ENCODE peak calls at places on chromosomes 3 and 15, in nine cellular contexts. One of them, this sample, is unnamed.

GRCh38 chr3:177483182-177483967 is 286.1 kb upstream of the TBL1XR1 start:
- DNase-seq in stimulated activated CD8-positive, alpha-beta memory T cell treated with anti-CD3 and anti-CD28 coated beads, Interleukin-4, amount 100 ng/mL, for 1 hour: no peak
- DNase-seq in SK-MEL-5: peak
- DNase-seq in A172: no peak
- DNase-seq in amygdala: no peak
- DNase-seq in stimulated activated CD4-positive, alpha-beta T cell treated with anti-CD3 and anti-CD28 coated beads, Interleukin-12 subunit alpha, Interleukin-12 subunit beta, amount 100 ng/mL, for 48 hours: no peak
- DNase-seq in H9: peak
- DNase-seq in activated CD8-positive, alpha-beta memory T cell treated with anti-CD3 and anti-CD28 coated beads for 4 hours: no peak
- DNase-seq in foreskin fibroblast: no peak
- DNase-seq in this sample: peak

GRCh38 chr15:98904466-98905048 is 103.0 kb downstream of the PGPEP1L start:
- DNase-seq in stimulated activated CD8-positive, alpha-beta memory T cell treated with anti-CD3 and anti-CD28 coated beads, Interleukin-4, amount 100 ng/mL, for 1 hour: no peak
- DNase-seq in SK-MEL-5: peak
- DNase-seq in A172: peak
- DNase-seq in amygdala: no peak
- DNase-seq in stimulated activated CD4-positive, alpha-beta T cell treated with anti-CD3 and anti-CD28 coated beads, Interleukin-12 subunit alpha, Interleukin-12 subunit beta, amount 100 ng/mL, for 48 hours: no peak
- DNase-seq in H9: peak
- DNase-seq in activated CD8-positive, alpha-beta memory T cell treated with anti-CD3 and anti-CD28 coated beads for 4 hours: no peak
- DNase-seq in foreskin fibroblast: peak
- DNase-seq in this sample: peak

GRCh38 chr15:57041416-57041815 is 123.0 kb downstream of the TCF12 start:
- DNase-seq in stimulated activated CD8-positive, alpha-beta memory T cell treated with anti-CD3 and anti-CD28 coated beads, Interleukin-4, amount 100 ng/mL, for 1 hour: no peak
- DNase-seq in SK-MEL-5: no peak
- DNase-seq in A172: no peak
- DNase-seq in amygdala: no peak
- DNase-seq in stimulated activated CD4-positive, alpha-beta T cell treated with anti-CD3 and anti-CD28 coated beads, Interleukin-12 subunit alpha, Interleukin-12 subunit beta, amount 100 ng/mL, for 48 hours: no peak
- DNase-seq in H9: no peak
- DNase-seq in activated CD8-positive, alpha-beta memory T cell treated with anti-CD3 and anti-CD28 coated beads for 4 hours: no peak
- DNase-seq in foreskin fibroblast: no peak
- DNase-seq in this sample: no peak

GRCh38 chr3:127747751-127748521 is 74.4 kb downstream of the MGLL start:
- DNase-seq in stimulated activated CD8-positive, alpha-beta memory T cell treated with anti-CD3 and anti-CD28 coated beads, Interleukin-4, amount 100 ng/mL, for 1 hour: no peak
- DNase-seq in SK-MEL-5: no peak
- DNase-seq in A172: peak
- DNase-seq in amygdala: no peak
- DNase-seq in stimulated activated CD4-positive, alpha-beta T cell treated with anti-CD3 and anti-CD28 coated beads, Interleukin-12 subunit alpha, Interleukin-12 subunit beta, amount 100 ng/mL, for 48 hours: no peak
- DNase-seq in H9: no peak
- DNase-seq in activated CD8-positive, alpha-beta memory T cell treated with anti-CD3 and anti-CD28 coated beads for 4 hours: no peak
- DNase-seq in foreskin fibroblast: peak
- DNase-seq in this sample: no peak

GRCh38 chr3:157746391-157746790 is 243.2 kb upstream of the VEPH1 start:
- DNase-seq in stimulated activated CD8-positive, alpha-beta memory T cell treated with anti-CD3 and anti-CD28 coated beads, Interleukin-4, amount 100 ng/mL, for 1 hour: no peak
- DNase-seq in SK-MEL-5: no peak
- DNase-seq in A172: no peak
- DNase-seq in amygdala: no peak
- DNase-seq in stimulated activated CD4-positive, alpha-beta T cell treated with anti-CD3 and anti-CD28 coated beads, Interleukin-12 subunit alpha, Interleukin-12 subunit beta, amount 100 ng/mL, for 48 hours: no peak
- DNase-seq in H9: no peak
- DNase-seq in activated CD8-positive, alpha-beta memory T cell treated with anti-CD3 and anti-CD28 coated beads for 4 hours: no peak
- DNase-seq in foreskin fibroblast: peak
- DNase-seq in this sample: no peak

GRCh38 chr15:68536331-68537095 is 42.3 kb upstream of the CORO2B start:
- DNase-seq in stimulated activated CD8-positive, alpha-beta memory T cell treated with anti-CD3 and anti-CD28 coated beads, Interleukin-4, amount 100 ng/mL, for 1 hour: no peak
- DNase-seq in SK-MEL-5: no peak
- DNase-seq in A172: peak
- DNase-seq in amygdala: no peak
- DNase-seq in stimulated activated CD4-positive, alpha-beta T cell treated with anti-CD3 and anti-CD28 coated beads, Interleukin-12 subunit alpha, Interleukin-12 subunit beta, amount 100 ng/mL, for 48 hours: no peak
- DNase-seq in H9: no peak
- DNase-seq in activated CD8-positive, alpha-beta memory T cell treated with anti-CD3 and anti-CD28 coated beads for 4 hours: no peak
- DNase-seq in foreskin fibroblast: peak
- DNase-seq in this sample: no peak

GRCh38 chr3:112333002-112333385 is at the start of gene CD200:
- DNase-seq in stimulated activated CD8-positive, alpha-beta memory T cell treated with anti-CD3 and anti-CD28 coated beads, Interleukin-4, amount 100 ng/mL, for 1 hour: no peak
- DNase-seq in SK-MEL-5: no peak
- DNase-seq in A172: no peak
- DNase-seq in amygdala: peak
- DNase-seq in stimulated activated CD4-positive, alpha-beta T cell treated with anti-CD3 and anti-CD28 coated beads, Interleukin-12 subunit alpha, Interleukin-12 subunit beta, amount 100 ng/mL, for 48 hours: peak
- DNase-seq in H9: peak
- DNase-seq in activated CD8-positive, alpha-beta memory T cell treated with anti-CD3 and anti-CD28 coated beads for 4 hours: peak
- DNase-seq in foreskin fibroblast: peak
- DNase-seq in this sample: peak

GRCh38 chr3:73623996-73624362 is 762 bp downstream of the PDZRN3 start:
- DNase-seq in stimulated activated CD8-positive, alpha-beta memory T cell treated with anti-CD3 and anti-CD28 coated beads, Interleukin-4, amount 100 ng/mL, for 1 hour: no peak
- DNase-seq in SK-MEL-5: peak
- DNase-seq in A172: no peak
- DNase-seq in amygdala: no peak
- DNase-seq in stimulated activated CD4-positive, alpha-beta T cell treated with anti-CD3 and anti-CD28 coated beads, Interleukin-12 subunit alpha, Interleukin-12 subunit beta, amount 100 ng/mL, for 48 hours: no peak
- DNase-seq in H9: peak
- DNase-seq in activated CD8-positive, alpha-beta memory T cell treated with anti-CD3 and anti-CD28 coated beads for 4 hours: no peak
- DNase-seq in foreskin fibroblast: peak
- DNase-seq in this sample: peak

GRCh38 chr3:149382091-149382467 is 4.6 kb upstream of the TM4SF1 start:
- DNase-seq in stimulated activated CD8-positive, alpha-beta memory T cell treated with anti-CD3 and anti-CD28 coated beads, Interleukin-4, amount 100 ng/mL, for 1 hour: no peak
- DNase-seq in SK-MEL-5: no peak
- DNase-seq in A172: peak
- DNase-seq in amygdala: no peak
- DNase-seq in stimulated activated CD4-positive, alpha-beta T cell treated with anti-CD3 and anti-CD28 coated beads, Interleukin-12 subunit alpha, Interleukin-12 subunit beta, amount 100 ng/mL, for 48 hours: no peak
- DNase-seq in H9: no peak
- DNase-seq in activated CD8-positive, alpha-beta memory T cell treated with anti-CD3 and anti-CD28 coated beads for 4 hours: no peak
- DNase-seq in foreskin fibroblast: peak
- DNase-seq in this sample: no peak

GRCh38 chr15:65421360-65422215 is 1.2 kb downstream of the IGDCC4 start:
- DNase-seq in stimulated activated CD8-positive, alpha-beta memory T cell treated with anti-CD3 and anti-CD28 coated beads, Interleukin-4, amount 100 ng/mL, for 1 hour: no peak
- DNase-seq in SK-MEL-5: no peak
- DNase-seq in A172: no peak
- DNase-seq in amygdala: no peak
- DNase-seq in stimulated activated CD4-positive, alpha-beta T cell treated with anti-CD3 and anti-CD28 coated beads, Interleukin-12 subunit alpha, Interleukin-12 subunit beta, amount 100 ng/mL, for 48 hours: no peak
- DNase-seq in H9: peak
- DNase-seq in activated CD8-positive, alpha-beta memory T cell treated with anti-CD3 and anti-CD28 coated beads for 4 hours: no peak
- DNase-seq in foreskin fibroblast: peak
- DNase-seq in this sample: peak

This sample was measured in iPS-NIHi11.